ENCODE peak calls at places on chromosomes 16 and 17, in nine cellular contexts. C is neural progenitor cell, O is stomach, S is ovary, U is uterus, D is cardiac muscle cell, W is Peyer's patch, P is adrenal gland, R is heart right ventricle. J is an unnamed sample. For H3K4me1, the result is how much of the 10 kb centered on the place peaks cover.

GRCh38 chr16:71894229-71894920 is 956 bp upstream of the IST1 start:
- DNase-seq in C (peak), O (peak), S (peak), U (peak), D (peak), W (peak), P (peak), R (peak), J (peak)

GRCh38 chr16:69942099-69942491 is 9.0 kb upstream of the CLEC18A start:
- DNase-seq in C (no peak), O (no peak), S (no peak), U (no peak), D (peak), W (peak), P (peak), R (no peak), J (peak)

GRCh38 chr17:60599620-60600489 is at the start of gene PPM1D:
- DNase-seq in C (peak), O (peak), S (peak), U (peak), D (peak), W (peak), P (peak), R (peak), J (peak)

GRCh38 chr17:79506150-79506870 is 104.5 kb downstream of the RBFOX3 start:
- DNase-seq in C (no peak), O (no peak), S (no peak), U (no peak), D (no peak), W (no peak), P (no peak), R (no peak), J (no peak)

GRCh38 chr17:82435103-82435502 is 15.4 kb downstream of the CYBC1 start:
- DNase-seq in C (no peak), O (no peak), S (no peak), U (no peak), D (no peak), W (no peak), P (no peak), R (no peak), J (no peak)

GRCh38 chr16:49021136-49021535 is 260.5 kb downstream of the CBLN1 start:
- DNase-seq in C (peak), O (no peak), S (no peak), U (no peak), D (no peak), W (no peak), P (no peak), R (no peak), J (no peak)

GRCh38 chr17:70859829-70860228 is 690.5 kb downstream of the KCNJ2 start:
- DNase-seq in C (no peak), O (no peak), S (no peak), U (no peak), D (no peak), W (no peak), P (no peak), R (no peak), J (no peak)

GRCh38 chr17:30476726-30477082 is 504 bp upstream of the GOSR1 start:
- DNase-seq in C (peak), O (no peak), S (no peak), U (no peak), D (peak), W (no peak), P (no peak), R (no peak), J (no peak)

GRCh38 chr16:80875616-80876015 is 71.2 kb upstream of the CDYL2 start:
- DNase-seq in C (no peak), O (no peak), S (no peak), U (no peak), D (peak), W (no peak), P (no peak), R (no peak), J (no peak)

GRCh38 chr17:61403846-61404701 is 4.4 kb downstream of the TBX2 start:
- DNase-seq in C (peak), O (no peak), S (peak), U (no peak), D (no peak), W (no peak), P (peak), R (no peak), J (no peak)

GRCh38 chr16:82105107-82105506 is 64.9 kb downstream of the MPHOSPH6 start:
- DNase-seq in C (no peak), O (no peak), S (no peak), U (no peak), D (no peak), W (no peak), P (no peak), R (no peak), J (no peak)

GRCh38 chr16:24141466-24141865 is 114.7 kb upstream of the CACNG3 start:
- DNase-seq in C (no peak), O (no peak), S (no peak), U (no peak), D (no peak), W (no peak), P (no peak), R (no peak), J (no peak)

GRCh38 chr16:49340466-49340865 is 33.1 kb upstream of the C16orf78 start:
- DNase-seq in C (no peak), O (no peak), S (no peak), U (no peak), D (no peak), W (no peak), P (no peak), R (no peak), J (no peak)

GRCh38 chr17:72121164-72122001 is 563 bp downstream of the SOX9 start:
- DNase-seq in C (peak), O (peak), S (no peak), U (no peak), D (peak), W (no peak), P (no peak), R (peak), J (peak)

GRCh38 chr17:35871415-35871814 is 2.7 kb upstream of the HEATR9 start:
- DNase-seq in C (peak), O (no peak), S (no peak), U (no peak), D (peak), W (no peak), P (no peak), R (no peak), J (no peak)

GRCh38 chr17:60671482-60671881 is 6.2 kb upstream of the BCAS3 start:
- DNase-seq in C (no peak), O (no peak), S (no peak), U (no peak), D (no peak), W (no peak), P (no peak), R (no peak), J (no peak)

GRCh38 chr16:84367750-84368320 is 503 bp upstream of the ATP2C2 start:
- DNase-seq in C (no peak), O (peak), S (no peak), U (no peak), D (no peak), W (no peak), P (no peak), R (no peak), J (no peak)

GRCh38 chr17:29615048-29615385 is 7.7 kb downstream of the CORO6 start:
- DNase-seq in C (peak), O (no peak), S (no peak), U (peak), D (no peak), W (peak), P (no peak), R (no peak), J (peak)

GRCh38 chr17:71760062-71760720 is 360.6 kb upstream of the SOX9 start:
- DNase-seq in C (no peak), O (no peak), S (no peak), U (no peak), D (no peak), W (no peak), P (no peak), R (no peak), J (no peak)

GRCh38 chr17:40517286-40517662 is 15.9 kb upstream of the TNS4 start:
- DNase-seq in C (no peak), O (no peak), S (no peak), U (no peak), D (no peak), W (no peak), P (no peak), R (no peak), J (no peak)

GRCh38 chr17:28072935-28073533 is 30.6 kb downstream of the NLK start:
- DNase-seq in C (peak), O (no peak), S (no peak), U (no peak), D (no peak), W (no peak), P (no peak), R (no peak), J (no peak)

GRCh38 chr17:7887038-7887481 is 1.5 kb upstream of the CHD3 start:
- DNase-seq in C (peak), O (no peak), S (no peak), U (no peak), D (no peak), W (no peak), P (no peak), R (no peak), J (no peak)

GRCh38 chr17:46847204-46848191 is 3.9 kb upstream of the WNT9B start:
- DNase-seq in C (no peak), O (no peak), S (no peak), U (no peak), D (no peak), W (no peak), P (no peak), R (no peak), J (no peak)
- H3K4me1 ChIP-seq in C (under half), O (under half), S (under half), U (under half), D (under half), W (under half), P (under half), R (under half), J (under half)

GRCh38 chr17:10755592-10756127 is 25.8 kb upstream of the TMEM220 start:
- DNase-seq in C (no peak), O (no peak), S (no peak), U (no peak), D (no peak), W (no peak), P (no peak), R (no peak), J (no peak)

GRCh38 chr17:10754861-10755591 is 25.2 kb upstream of the TMEM220 start:
- DNase-seq in C (peak), O (no peak), S (no peak), U (no peak), D (peak), W (no peak), P (no peak), R (no peak), J (no peak)

GRCh38 chr17:10752696-10753095 is 22.9 kb upstream of the TMEM220 start:
- DNase-seq in C (no peak), O (no peak), S (no peak), U (no peak), D (no peak), W (no peak), P (no peak), R (no peak), J (no peak)

GRCh38 chr17:10756146-10756545 is 26.3 kb upstream of the TMEM220 start:
- DNase-seq in C (no peak), O (no peak), S (no peak), U (no peak), D (no peak), W (no peak), P (no peak), R (no peak), J (no peak)

GRCh38 chr17:10754109-10754508 is 24.3 kb upstream of the TMEM220 start:
- DNase-seq in C (peak), O (peak), S (peak), U (no peak), D (peak), W (no peak), P (peak), R (no peak), J (peak)
- TF ChIP-seq CTCF in C (peak), O (peak), S (no peak), U (no peak), D (peak), W (no peak), P (peak), R (peak), J (no peak)

DNA sequence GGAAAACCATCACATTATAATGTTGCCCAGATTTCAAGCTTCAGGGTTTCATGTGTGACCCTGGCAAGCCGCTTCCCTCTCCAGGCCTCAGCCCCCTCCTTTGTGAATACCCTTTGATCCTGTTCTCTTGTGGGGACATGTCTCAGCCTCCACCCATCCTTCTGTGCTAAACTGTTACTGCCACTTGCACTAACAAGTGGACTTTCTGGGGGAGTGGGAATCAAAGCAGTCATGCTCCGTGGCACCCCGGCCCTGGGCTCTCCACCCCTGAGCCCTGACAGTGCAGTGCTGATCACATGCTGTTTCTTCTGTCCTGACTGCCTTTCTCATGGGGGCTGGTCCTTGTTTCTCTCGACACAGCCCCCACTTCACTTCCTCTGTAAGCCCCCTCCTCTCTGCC is 9.7 kb upstream of the DCAF7 start:
- DNase-seq in C (no peak), O (no peak), S (no peak), U (no peak), D (no peak), W (no peak), P (no peak), R (no peak), J (no peak)
- H3K4me1 ChIP-seq in C (under half), O (under half), S (under half), U (under half), D (under half), W (under half), P (under half), R (under half), J (under half)

GRCh38 chr16:28090646-28091377 is 27.3 kb upstream of the GSG1L start:
- DNase-seq in C (peak), O (no peak), S (no peak), U (no peak), D (no peak), W (no peak), P (no peak), R (no peak), J (no peak)
- TF ChIP-seq CTCF in C (peak), O (no peak), S (no peak), U (no peak), D (peak), W (no peak), P (no peak), R (no peak), J (no peak)

GRCh38 chr16:29748077-29748759 is 2.4 kb upstream of the C16orf54 start:
- DNase-seq in C (no peak), O (no peak), S (no peak), U (no peak), D (no peak), W (no peak), P (no peak), R (no peak), J (no peak)
- H3K4me1 ChIP-seq in C (under half), O (under half), S (under half), U (under half), D (under half), W (under half), P (under half), R (under half), J (under half)

DNA sequence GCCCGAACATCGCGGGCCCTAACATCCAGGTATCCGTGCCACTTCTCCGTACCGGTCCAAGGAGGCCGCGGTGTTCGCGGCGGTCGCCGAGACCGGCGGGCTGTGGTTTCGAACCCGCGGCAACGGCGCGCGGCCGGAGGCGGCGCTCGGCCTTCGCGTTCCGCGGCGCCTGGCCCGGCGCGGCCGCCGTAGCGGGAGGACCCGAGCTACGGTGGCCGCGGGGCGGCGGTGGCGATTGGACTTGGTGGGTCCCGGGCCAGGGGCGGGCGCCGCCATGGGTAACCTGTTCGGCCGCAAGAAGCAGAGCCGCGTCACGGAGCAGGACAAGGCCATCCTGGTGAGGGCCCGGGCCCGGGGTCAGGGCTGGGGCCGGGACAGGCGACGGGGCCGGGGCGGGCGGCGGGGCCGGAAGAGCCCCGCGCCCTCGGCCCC is at the start of gene CHMP6:
- DNase-seq in C (peak), O (peak), S (peak), U (peak), D (peak), W (peak), P (peak), R (peak), J (peak)
- TF ChIP-seq CTCF in C (peak), O (peak), S (peak), U (no peak), D (no peak), W (peak), P (no peak), R (peak), J (peak)

GRCh38 chr17:74752822-74753401 is 4.5 kb downstream of the NHERF1 start:
- DNase-seq in C (no peak), O (no peak), S (no peak), U (no peak), D (no peak), W (no peak), P (no peak), R (no peak), J (no peak)
- H3K4me1 ChIP-seq in C (under half), O (half or more), S (under half), U (under half), D (under half), W (under half), P (under half), R (half or more), J (under half)

J was measured in psoas muscle.